ENCODE peak calls at places on chromosomes 6 and 20, in eight cellular contexts. Q is GM03348; X is mucosa of gallbladder; J is activated T-helper 1 cell treated with anti-CD3 and anti-CD28 coated beads, Interleukin-2, amount 50 U/mL, for 16 hours; N is AG09309; Y is iris pigment epithelial cell; F is activated T-cell treated with anti-CD3 and anti-CD28 coated beads, Interleukin-2, amount 50 U/mL, for 72 hours; D is NCI-H1694 treated with DMSO at 0.1 percent for 48 hours. E is an unnamed sample.

GRCh38 chr6:42451595-42452170 is at the start of gene TRERF1:
- DNase-seq in Y (peak; percentile 73), D (peak; percentile 60), X (no peak), J (no peak), N (no peak), Q (peak; percentile 76), F (peak; percentile 64), E (no peak)

GRCh38 chr6:111494951-111495350 is 11.9 kb upstream of the REV3L start:
- DNase-seq in Y (no peak), N (no peak), X (no peak), J (no peak), D (no peak), F (no peak), Q (no peak), E (no peak)

GRCh38 chr6:1763411-1763810 is 153.7 kb downstream of the FOXC1 start:
- DNase-seq in F (no peak), N (no peak), Q (no peak), Y (peak; percentile 74), D (no peak), X (no peak), J (no peak), E (no peak)

GRCh38 chr20:19889011-19889953 is 127.9 kb upstream of the NAA20 start:
- DNase-seq in D (no peak), Y (peak; percentile 94), X (peak; percentile 26), N (peak; percentile 63), J (no peak), Q (peak; percentile 85), F (no peak), E (peak; percentile 60)

GRCh38 chr6:26330835-26331808 is 33.9 kb upstream of the BTN3A2 start:
- DNase-seq in N (no peak), Q (peak; percentile 11), F (peak; percentile 60), J (no peak), D (peak; percentile 60), Y (peak; percentile 71), X (no peak), E (peak; percentile 77)

GRCh38 chr20:37856932-37857660 is 45.8 kb upstream of the VSTM2L start:
- DNase-seq in D (no peak), Q (peak; percentile 68), Y (peak; percentile 25), J (no peak), F (no peak), X (no peak), N (peak; percentile 78), E (no peak)

GRCh38 chr20:3788685-3789155 is 2.2 kb upstream of the CENPB start:
- DNase-seq in F (no peak), Q (no peak), N (no peak), J (no peak), Y (no peak), X (no peak), D (no peak), E (no peak)

GRCh38 chr6:105346052-105346451 is 56.8 kb downstream of the PREP start:
- DNase-seq in J (no peak), Q (peak; percentile 60), D (no peak), Y (peak; percentile 93), N (no peak), X (no peak), F (no peak), E (no peak)

GRCh38 chr6:106510090-106510970 is 119.0 kb downstream of the RTN4IP1 start:
- DNase-seq in D (no peak), J (peak; percentile 54), Q (peak; percentile 31), X (peak; percentile 60), N (no peak), Y (peak; percentile 62), F (peak; percentile 82), E (no peak)

E was measured in RCC 7860.